ENCODE peak calls at places on chromosomes 3 and 15, in eight cellular contexts. One of them, this sample, is unnamed.

GRCh38 chr3:21237638-21238037 is 513.4 kb downstream of the ZNF385D start:
- DNase-seq in AG10803: peak
- DNase-seq in progenitor cell of endocrine pancreas: no peak
- DNase-seq in H9: no peak
- DNase-seq in ovary: no peak
- DNase-seq in HL-60: no peak
- DNase-seq in choroid plexus epithelial cell: no peak
- DNase-seq in hepatocyte: no peak
- DNase-seq in this sample: no peak

GRCh38 chr15:96053039-96054021 is 277.2 kb upstream of the NR2F2 start:
- DNase-seq in AG10803: no peak
- DNase-seq in progenitor cell of endocrine pancreas: no peak
- DNase-seq in H9: peak
- DNase-seq in ovary: peak
- DNase-seq in HL-60: no peak
- DNase-seq in choroid plexus epithelial cell: peak
- DNase-seq in hepatocyte: peak
- DNase-seq in this sample: no peak

GRCh38 chr3:147939425-147940196 is 530.4 kb downstream of the ZIC1 start:
- DNase-seq in AG10803: no peak
- DNase-seq in progenitor cell of endocrine pancreas: no peak
- DNase-seq in H9: no peak
- DNase-seq in ovary: no peak
- DNase-seq in HL-60: no peak
- DNase-seq in choroid plexus epithelial cell: peak
- DNase-seq in hepatocyte: no peak
- DNase-seq in this sample: no peak

GRCh38 chr3:185063431-185063830 is 89.4 kb downstream of the C3orf70 start:
- DNase-seq in AG10803: no peak
- DNase-seq in progenitor cell of endocrine pancreas: no peak
- DNase-seq in H9: no peak
- DNase-seq in ovary: no peak
- DNase-seq in HL-60: no peak
- DNase-seq in choroid plexus epithelial cell: no peak
- DNase-seq in hepatocyte: no peak
- DNase-seq in this sample: no peak

GRCh38 chr15:80977627-80978036 is 12.0 kb downstream of the MESD start:
- DNase-seq in AG10803: peak
- DNase-seq in progenitor cell of endocrine pancreas: no peak
- DNase-seq in H9: peak
- DNase-seq in ovary: no peak
- DNase-seq in HL-60: peak
- DNase-seq in choroid plexus epithelial cell: peak
- DNase-seq in hepatocyte: peak
- DNase-seq in this sample: no peak

GRCh38 chr3:127792664-127793292 is 29.5 kb downstream of the MGLL start:
- DNase-seq in AG10803: peak
- DNase-seq in progenitor cell of endocrine pancreas: no peak
- DNase-seq in H9: no peak
- DNase-seq in ovary: no peak
- DNase-seq in HL-60: no peak
- DNase-seq in choroid plexus epithelial cell: peak
- DNase-seq in hepatocyte: peak
- DNase-seq in this sample: no peak

GRCh38 chr3:131491775-131492174 is 11.0 kb downstream of the MRPL3 start:
- DNase-seq in AG10803: no peak
- DNase-seq in progenitor cell of endocrine pancreas: no peak
- DNase-seq in H9: no peak
- DNase-seq in ovary: no peak
- DNase-seq in HL-60: no peak
- DNase-seq in choroid plexus epithelial cell: no peak
- DNase-seq in hepatocyte: no peak
- DNase-seq in this sample: no peak

GRCh38 chr3:115217678-115218451 is 70.8 kb upstream of the ZBTB20 start:
- DNase-seq in AG10803: peak
- DNase-seq in progenitor cell of endocrine pancreas: no peak
- DNase-seq in H9: no peak
- DNase-seq in ovary: no peak
- DNase-seq in HL-60: peak
- DNase-seq in choroid plexus epithelial cell: peak
- DNase-seq in hepatocyte: peak
- DNase-seq in this sample: peak

GRCh38 chr3:106711650-106712049 is 665.6 kb upstream of the CCDC54 start:
- DNase-seq in AG10803: peak
- DNase-seq in progenitor cell of endocrine pancreas: no peak
- DNase-seq in H9: no peak
- DNase-seq in ovary: no peak
- DNase-seq in HL-60: no peak
- DNase-seq in choroid plexus epithelial cell: peak
- DNase-seq in hepatocyte: no peak
- DNase-seq in this sample: no peak

GRCh38 chr3:155079795-155080546 is at the start of gene MME:
- DNase-seq in AG10803: peak
- DNase-seq in progenitor cell of endocrine pancreas: peak
- DNase-seq in H9: peak
- DNase-seq in ovary: peak
- DNase-seq in HL-60: no peak
- DNase-seq in choroid plexus epithelial cell: peak
- DNase-seq in hepatocyte: peak
- DNase-seq in this sample: peak

GRCh38 chr3:147191795-147192385 is 214.5 kb downstream of the ZIC4 start:
- DNase-seq in AG10803: peak
- DNase-seq in progenitor cell of endocrine pancreas: peak
- DNase-seq in H9: peak
- DNase-seq in ovary: no peak
- DNase-seq in HL-60: peak
- DNase-seq in choroid plexus epithelial cell: peak
- DNase-seq in hepatocyte: peak
- DNase-seq in this sample: no peak

GRCh38 chr15:72285927-72286516 is 13.7 kb upstream of the PARP6 start:
- DNase-seq in AG10803: peak
- DNase-seq in progenitor cell of endocrine pancreas: no peak
- DNase-seq in H9: peak
- DNase-seq in ovary: no peak
- DNase-seq in HL-60: peak
- DNase-seq in choroid plexus epithelial cell: peak
- DNase-seq in hepatocyte: peak
- DNase-seq in this sample: peak

GRCh38 chr3:191641789-191642188 is 180.8 kb downstream of the PYDC2 start:
- DNase-seq in AG10803: no peak
- DNase-seq in progenitor cell of endocrine pancreas: no peak
- DNase-seq in H9: no peak
- DNase-seq in ovary: no peak
- DNase-seq in HL-60: no peak
- DNase-seq in choroid plexus epithelial cell: no peak
- DNase-seq in hepatocyte: no peak
- DNase-seq in this sample: no peak

GRCh38 chr3:94345101-94345500 is 282.2 kb downstream of the NSUN3 start:
- DNase-seq in AG10803: no peak
- DNase-seq in progenitor cell of endocrine pancreas: no peak
- DNase-seq in H9: no peak
- DNase-seq in ovary: no peak
- DNase-seq in HL-60: no peak
- DNase-seq in choroid plexus epithelial cell: no peak
- DNase-seq in hepatocyte: no peak
- DNase-seq in this sample: no peak

GRCh38 chr3:101849714-101850326 is 506 bp downstream of the NFKBIZ start:
- DNase-seq in AG10803: no peak
- DNase-seq in progenitor cell of endocrine pancreas: peak
- DNase-seq in H9: peak
- DNase-seq in ovary: peak
- DNase-seq in HL-60: peak
- DNase-seq in choroid plexus epithelial cell: no peak
- DNase-seq in hepatocyte: no peak
- DNase-seq in this sample: peak

GRCh38 chr3:120625199-120625598 is 29.1 kb downstream of the NDUFB4 start:
- DNase-seq in AG10803: peak
- DNase-seq in progenitor cell of endocrine pancreas: no peak
- DNase-seq in H9: no peak
- DNase-seq in ovary: no peak
- DNase-seq in HL-60: no peak
- DNase-seq in choroid plexus epithelial cell: no peak
- DNase-seq in hepatocyte: no peak
- DNase-seq in this sample: no peak

GRCh38 chr3:49412632-49413337 is 562 bp downstream of the TCTA start:
- DNase-seq in AG10803: no peak
- DNase-seq in progenitor cell of endocrine pancreas: no peak
- DNase-seq in H9: no peak
- DNase-seq in ovary: no peak
- DNase-seq in HL-60: no peak
- DNase-seq in choroid plexus epithelial cell: no peak
- DNase-seq in hepatocyte: no peak
- DNase-seq in this sample: no peak

GRCh38 chr15:93948728-93949127 is 282.6 kb upstream of the MCTP2 start:
- DNase-seq in AG10803: no peak
- DNase-seq in progenitor cell of endocrine pancreas: no peak
- DNase-seq in H9: no peak
- DNase-seq in ovary: no peak
- DNase-seq in HL-60: no peak
- DNase-seq in choroid plexus epithelial cell: no peak
- DNase-seq in hepatocyte: no peak
- DNase-seq in this sample: no peak

GRCh38 chr3:18423401-18424212 is 1.5 kb downstream of the SATB1 start:
- DNase-seq in AG10803: peak
- DNase-seq in progenitor cell of endocrine pancreas: no peak
- DNase-seq in H9: peak
- DNase-seq in ovary: peak
- DNase-seq in HL-60: peak
- DNase-seq in choroid plexus epithelial cell: peak
- DNase-seq in hepatocyte: peak
- DNase-seq in this sample: peak

GRCh38 chr15:78206326-78207109 is 27.8 kb downstream of the ACSBG1 start:
- DNase-seq in AG10803: peak
- DNase-seq in progenitor cell of endocrine pancreas: no peak
- DNase-seq in H9: no peak
- DNase-seq in ovary: no peak
- DNase-seq in HL-60: no peak
- DNase-seq in choroid plexus epithelial cell: peak
- DNase-seq in hepatocyte: peak
- DNase-seq in this sample: peak

GRCh38 chr15:71735013-71735757 is 75.2 kb upstream of the NR2E3 start:
- DNase-seq in AG10803: no peak
- DNase-seq in progenitor cell of endocrine pancreas: no peak
- DNase-seq in H9: no peak
- DNase-seq in ovary: no peak
- DNase-seq in HL-60: no peak
- DNase-seq in choroid plexus epithelial cell: no peak
- DNase-seq in hepatocyte: no peak
- DNase-seq in this sample: no peak

GRCh38 chr15:90859234-90860131 is 8.9 kb upstream of the FURIN start:
- DNase-seq in AG10803: no peak
- DNase-seq in progenitor cell of endocrine pancreas: no peak
- DNase-seq in H9: peak
- DNase-seq in ovary: no peak
- DNase-seq in HL-60: peak
- DNase-seq in choroid plexus epithelial cell: no peak
- DNase-seq in hepatocyte: no peak
- DNase-seq in this sample: no peak

GRCh38 chr3:122772827-122773226 is 20.8 kb downstream of the HSPBAP1 start:
- DNase-seq in AG10803: no peak
- DNase-seq in progenitor cell of endocrine pancreas: no peak
- DNase-seq in H9: no peak
- DNase-seq in ovary: no peak
- DNase-seq in HL-60: no peak
- DNase-seq in choroid plexus epithelial cell: no peak
- DNase-seq in hepatocyte: no peak
- DNase-seq in this sample: no peak

DNA sequence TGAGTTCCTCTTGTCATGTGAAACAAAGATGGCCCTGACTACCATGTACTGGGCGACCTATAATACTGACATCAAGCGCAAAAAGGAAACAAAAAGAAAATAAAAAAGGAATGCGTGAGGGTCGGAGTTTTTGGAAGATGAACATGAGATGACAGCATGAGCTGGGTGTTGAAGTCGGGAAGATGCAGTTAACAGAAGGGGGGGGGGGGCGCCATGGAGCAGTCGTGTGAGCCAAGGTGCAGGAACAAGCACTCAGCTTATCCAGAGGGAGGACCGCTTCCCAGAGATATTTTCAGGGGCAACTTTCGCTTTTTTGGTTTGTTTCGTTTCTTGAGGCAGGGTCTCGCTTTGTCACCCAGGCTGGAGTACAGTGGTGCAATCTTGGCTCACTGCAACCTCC is 110.2 kb downstream of the RORA start:
- DNase-seq in AG10803: no peak
- DNase-seq in progenitor cell of endocrine pancreas: no peak
- DNase-seq in H9: peak
- DNase-seq in ovary: no peak
- DNase-seq in HL-60: no peak
- DNase-seq in choroid plexus epithelial cell: no peak
- DNase-seq in hepatocyte: no peak
- DNase-seq in this sample: no peak
- TF ChIP-seq CTCF in AG10803: no peak
- TF ChIP-seq CTCF in progenitor cell of endocrine pancreas: peak
- TF ChIP-seq CTCF in H9: peak
- TF ChIP-seq CTCF in ovary: no peak
- TF ChIP-seq CTCF in HL-60: no peak
- TF ChIP-seq CTCF in choroid plexus epithelial cell: peak
- TF ChIP-seq CTCF in hepatocyte: no peak
- TF ChIP-seq CTCF in this sample: no peak

DNA sequence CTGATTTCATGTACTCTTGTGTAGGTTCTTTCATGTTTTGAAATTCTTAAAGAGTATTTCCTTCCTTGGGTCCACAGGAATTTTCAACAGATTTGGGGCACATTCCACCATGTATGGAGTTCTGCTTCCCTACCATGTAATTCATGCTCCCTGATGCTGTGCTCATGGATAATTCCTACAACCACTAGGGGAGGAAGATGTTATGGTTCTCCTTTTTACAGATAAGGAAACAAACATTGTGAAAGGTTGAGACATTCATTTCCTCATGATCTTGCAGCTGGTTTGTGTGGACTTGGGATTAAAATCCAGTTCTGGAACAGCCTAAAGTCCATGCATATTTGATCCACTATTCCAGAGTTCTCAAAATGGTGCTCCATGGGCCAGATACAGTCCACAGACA is 174.9 kb upstream of the FRMD4B start:
- DNase-seq in AG10803: no peak
- DNase-seq in progenitor cell of endocrine pancreas: no peak
- DNase-seq in H9: no peak
- DNase-seq in ovary: no peak
- DNase-seq in HL-60: peak
- DNase-seq in choroid plexus epithelial cell: no peak
- DNase-seq in hepatocyte: no peak
- DNase-seq in this sample: no peak
- TF ChIP-seq CTCF in AG10803: no peak
- TF ChIP-seq CTCF in progenitor cell of endocrine pancreas: no peak
- TF ChIP-seq CTCF in H9: peak
- TF ChIP-seq CTCF in ovary: no peak
- TF ChIP-seq CTCF in HL-60: peak
- TF ChIP-seq CTCF in choroid plexus epithelial cell: no peak
- TF ChIP-seq CTCF in hepatocyte: no peak
- TF ChIP-seq CTCF in this sample: no peak

GRCh38 chr3:29644261-29644660 is 363.4 kb downstream of the RBMS3 start:
- DNase-seq in AG10803: peak
- DNase-seq in progenitor cell of endocrine pancreas: no peak
- DNase-seq in H9: no peak
- DNase-seq in ovary: no peak
- DNase-seq in HL-60: no peak
- DNase-seq in choroid plexus epithelial cell: no peak
- DNase-seq in hepatocyte: no peak
- DNase-seq in this sample: no peak
- TF ChIP-seq CTCF in AG10803: peak
- TF ChIP-seq CTCF in progenitor cell of endocrine pancreas: no peak
- TF ChIP-seq CTCF in H9: no peak
- TF ChIP-seq CTCF in ovary: no peak
- TF ChIP-seq CTCF in HL-60: no peak
- TF ChIP-seq CTCF in choroid plexus epithelial cell: no peak
- TF ChIP-seq CTCF in hepatocyte: no peak
- TF ChIP-seq CTCF in this sample: no peak

GRCh38 chr15:29364429-29365078 is 94.9 kb upstream of the NSMCE3 start:
- DNase-seq in AG10803: peak
- DNase-seq in progenitor cell of endocrine pancreas: no peak
- DNase-seq in H9: peak
- DNase-seq in ovary: no peak
- DNase-seq in HL-60: no peak
- DNase-seq in choroid plexus epithelial cell: peak
- DNase-seq in hepatocyte: no peak
- DNase-seq in this sample: no peak
- TF ChIP-seq CTCF in AG10803: peak
- TF ChIP-seq CTCF in progenitor cell of endocrine pancreas: peak
- TF ChIP-seq CTCF in H9: peak
- TF ChIP-seq CTCF in ovary: no peak
- TF ChIP-seq CTCF in HL-60: no peak
- TF ChIP-seq CTCF in choroid plexus epithelial cell: peak
- TF ChIP-seq CTCF in hepatocyte: peak
- TF ChIP-seq CTCF in this sample: no peak

This sample was measured in GM13976.